ENCODE peak calls at places on chromosome 17, in five cellular contexts. T is myocyte; P is stimulated activated CD4-positive, alpha-beta T cell treated with anti-CD3 and anti-CD28 coated beads, Interleukin-1b, Interleukin-23, amount 100 ng/mL, for 1 hour; X is adrenal gland; B is AG10803. E is an unnamed sample.

GRCh38 chr17:78180083-78180482 is 6.8 kb downstream of the TK1 start:
- DNase-seq in T (no peak), P (no peak), X (no peak), B (no peak), E (no peak)

GRCh38 chr17:50348522-50349240 is 2.8 kb downstream of the XYLT2 start:
- DNase-seq in T (no peak), P (no peak), X (no peak), B (peak; percentile 36), E (peak; percentile 61)

GRCh38 chr17:63419949-63420867 is 25.9 kb downstream of the CYB561 start:
- DNase-seq in T (no peak), P (no peak), X (no peak), B (no peak), E (no peak)

GRCh38 chr17:76014100-76014924 is 12.8 kb downstream of the EVPL start:
- DNase-seq in T (peak; percentile 62), P (peak; percentile 58), X (peak; percentile 73), B (peak; percentile 54), E (no peak)

GRCh38 chr17:63701477-63702222 is 1.7 kb upstream of the LIMD2 start:
- DNase-seq in T (no peak), P (no peak), X (no peak), B (no peak), E (no peak)

GRCh38 chr17:82914375-82914774 is 74.6 kb upstream of the ZNF750 start:
- DNase-seq in T (peak; percentile 17), P (no peak), X (no peak), B (peak; percentile 25), E (no peak)

GRCh38 chr17:1720856-1721386 is 3.6 kb upstream of the WDR81 start:
- DNase-seq in T (peak; percentile 72), P (peak; percentile 55), X (peak; percentile 72), B (peak; percentile 45), E (no peak)

GRCh38 chr17:48583708-48584582 is 5.8 kb upstream of the HOXB4 start:
- DNase-seq in T (no peak), P (no peak), X (no peak), B (peak; percentile 74), E (no peak)

GRCh38 chr17:44989552-44990138 is 21.5 kb upstream of the C1QL1 start:
- DNase-seq in T (no peak), P (no peak), X (no peak), B (no peak), E (no peak)

GRCh38 chr17:27915715-27916114 is 22.6 kb upstream of the LYRM9 start:
- DNase-seq in T (no peak), P (no peak), X (no peak), B (no peak), E (no peak)

GRCh38 chr17:43442711-43443110 is 41.1 kb upstream of the DHX8 start:
- DNase-seq in T (no peak), P (no peak), X (no peak), B (peak; percentile 60), E (peak; percentile 37)

GRCh38 chr17:81810892-81811704 is 7.1 kb downstream of the GCGR start:
- DNase-seq in T (no peak), P (no peak), X (no peak), B (no peak), E (no peak)

GRCh38 chr17:44219126-44219635 is 294 bp downstream of the UBTF start:
- DNase-seq in T (peak; percentile 77), P (peak; percentile 42), X (peak; percentile 75), B (peak; percentile 66), E (peak; percentile 55)

GRCh38 chr17:2030779-2031163 is 818 bp downstream of the DPH1 start:
- DNase-seq in T (peak; percentile 88), P (no peak), X (no peak), B (peak; percentile 90), E (no peak)

GRCh38 chr17:4540224-4541040 is 14.8 kb downstream of the MYBBP1A start:
- DNase-seq in T (no peak), P (no peak), X (no peak), B (no peak), E (no peak)

GRCh38 chr17:6643460-6644125 is 2.7 kb downstream of the TXNDC17 start:
- DNase-seq in T (peak; percentile 95), P (no peak), X (no peak), B (peak; percentile 18), E (peak; percentile 27)

GRCh38 chr17:17109896-17110295 is 67.6 kb downstream of the MPRIP start:
- DNase-seq in T (no peak), P (no peak), X (no peak), B (no peak), E (no peak)

GRCh38 chr17:81412490-81413093 is 17.3 kb downstream of the BAHCC1 start:
- DNase-seq in T (no peak), P (no peak), X (no peak), B (no peak), E (no peak)

GRCh38 chr17:16033729-16034349 is 34.2 kb downstream of the TTC19 start:
- DNase-seq in T (no peak), P (no peak), X (no peak), B (no peak), E (no peak)

GRCh38 chr17:9205520-9206159 is 184.3 kb downstream of the NTN1 start:
- DNase-seq in T (no peak), P (no peak), X (no peak), B (no peak), E (no peak)

GRCh38 chr17:81030726-81031570 is 4.0 kb upstream of the BAIAP2 start:
- DNase-seq in T (peak; percentile 33), P (no peak), X (no peak), B (no peak), E (no peak)

GRCh38 chr17:11644265-11645212 is 46.3 kb downstream of the DNAH9 start:
- DNase-seq in T (peak; percentile 40), P (no peak), X (peak; percentile 74), B (peak; percentile 53), E (peak; percentile 9)